ENCODE peak calls at places on chromosomes 1 and 21, in four cellular contexts. N is stimulated activated CD8-positive, alpha-beta memory T cell treated with anti-CD3 and anti-CD28 coated beads, Interleukin-4, amount 100 ng/mL, for 4 hours; C is osteoblast; T is amygdala. X is an unnamed sample.

GRCh38 chr1:109261006-109261405 is 11.7 kb downstream of the CELSR2 start:
- DNase-seq in N (no peak), C (peak; percentile 82), T (no peak), X (no peak)

GRCh38 chr1:186093437-186093836 is 281.6 kb downstream of the TPR start:
- DNase-seq in N (no peak), C (no peak), T (no peak), X (no peak)

GRCh38 chr1:23751050-23751814 is 8.0 kb downstream of the ELOA start:
- DNase-seq in N (no peak), C (peak; percentile 87), T (no peak), X (no peak)

GRCh38 chr1:68675336-68675735 is 178.5 kb upstream of the DEPDC1 start:
- DNase-seq in N (no peak), C (no peak), T (no peak), X (no peak)

GRCh38 chr1:209012443-209013196 is 570.9 kb upstream of the CAMK1G start:
- DNase-seq in N (no peak), C (no peak), T (no peak), X (no peak)

GRCh38 chr1:104648269-104648691 is 898.6 kb downstream of the AMY1C start:
- DNase-seq in N (no peak), C (no peak), T (no peak), X (no peak)

GRCh38 chr1:31750858-31751638 is 13.1 kb downstream of the ADGRB2 start:
- DNase-seq in N (no peak), C (peak; percentile 99), T (no peak), X (no peak)

GRCh38 chr1:26020390-26020789 is 1.2 kb upstream of the EXTL1 start:
- DNase-seq in N (no peak), C (peak; percentile 93), T (no peak), X (no peak)

GRCh38 chr21:32520885-32521735 is 64.2 kb downstream of the TCP10L start:
- DNase-seq in N (no peak), C (peak; percentile 93), T (peak; percentile 52), X (no peak)

GRCh38 chr21:14589855-14590563 is 43.9 kb upstream of the SAMSN1 start:
- DNase-seq in N (no peak), C (no peak), T (no peak), X (no peak)

GRCh38 chr1:39671793-39672550 is at the start of gene NT5C1A:
- DNase-seq in N (no peak), C (peak; percentile 91), T (peak; percentile 31), X (no peak)

GRCh38 chr21:45551316-45551715 is 9.1 kb upstream of the SLC19A1 start:
- DNase-seq in N (no peak), C (peak; percentile 95), T (no peak), X (no peak)

GRCh38 chr1:116433283-116434257 is 60.5 kb downstream of the ATP1A1 start:
- DNase-seq in N (no peak), C (peak; percentile 8), T (peak; percentile 88), X (no peak)

GRCh38 chr21:29726061-29726460 is 213.7 kb downstream of the GRIK1 start:
- DNase-seq in N (no peak), C (no peak), T (no peak), X (no peak)

GRCh38 chr1:65264197-65264929 is 45.0 kb upstream of the DNAJC6 start:
- DNase-seq in N (no peak), C (peak; percentile 74), T (peak; percentile 43), X (no peak)

GRCh38 chr1:196445775-196446174 is 162.5 kb downstream of the KCNT2 start:
- DNase-seq in N (no peak), C (no peak), T (no peak), X (no peak)

GRCh38 chr21:37337831-37338230 is 28.7 kb upstream of the DYRK1A start:
- DNase-seq in N (no peak), C (no peak), T (no peak), X (no peak)

GRCh38 chr21:46636181-46636512 is 673 bp downstream of the PRMT2 start:
- DNase-seq in N (no peak), C (no peak), T (no peak), X (no peak)

GRCh38 chr21:45320261-45320990 is 32.7 kb upstream of the POFUT2 start:
- DNase-seq in N (no peak), C (no peak), T (no peak), X (no peak)

GRCh38 chr1:109740615-109741373 is at the start of gene GSTM3:
- DNase-seq in N (no peak), C (no peak), T (no peak), X (no peak)

GRCh38 chr1:59005491-59006308 is 221.9 kb upstream of the JUN start:
- DNase-seq in N (no peak), C (no peak), T (no peak), X (no peak)

GRCh38 chr1:64228181-64228957 is 24.9 kb downstream of the UBE2U start:
- DNase-seq in N (no peak), C (peak; percentile 51), T (no peak), X (no peak)

GRCh38 chr1:116453481-116453880 is 80.4 kb downstream of the ATP1A1 start:
- DNase-seq in N (no peak), C (no peak), T (no peak), X (no peak)

GRCh38 chr1:186878356-186878755 is 49.6 kb downstream of the PLA2G4A start:
- DNase-seq in N (no peak), C (no peak), T (no peak), X (no peak)

GRCh38 chr21:39159342-39160063 is 23.7 kb downstream of the PSMG1 start:
- DNase-seq in N (no peak), C (peak; percentile 89), T (peak; percentile 8), X (no peak)

GRCh38 chr1:172951728-172952365 is 98.9 kb downstream of the TNFSF18 start:
- DNase-seq in N (no peak), C (no peak), T (no peak), X (no peak)

GRCh38 chr1:6353948-6354658 is 39.5 kb downstream of the ACOT7 start:
- DNase-seq in N (no peak), C (peak; percentile 58), T (no peak), X (no peak)

GRCh38 chr21:43268086-43268803 is 99.4 kb downstream of the CRYAA start:
- DNase-seq in N (no peak), C (peak; percentile 78), T (no peak), X (no peak)

GRCh38 chr1:109910963-109911798 is 532 bp downstream of the CSF1 start:
- DNase-seq in N (no peak), C (peak; percentile 91), T (no peak), X (no peak)

GRCh38 chr1:28775121-28775942 is 36.6 kb upstream of the OPRD1 start:
- DNase-seq in N (peak; percentile 40), C (peak; percentile 94), T (peak; percentile 28), X (no peak)

GRCh38 chr21:35014302-35015044 is 34.6 kb downstream of the RUNX1 start:
- DNase-seq in N (no peak), C (no peak), T (no peak), X (no peak)

GRCh38 chr1:66733348-66734017 is 18.8 kb upstream of the DYNLT5 start:
- DNase-seq in N (no peak), C (no peak), T (no peak), X (no peak)

GRCh38 chr1:114833421-114833820 is 21.2 kb upstream of the SYCP1 start:
- DNase-seq in N (no peak), C (no peak), T (no peak), X (no peak)

GRCh38 chr1:2343023-2343935 is 48.1 kb downstream of the MORN1 start:
- DNase-seq in N (no peak), C (no peak), T (no peak), X (no peak)

GRCh38 chr21:30194701-30195299 is 21.1 kb downstream of the CLDN8 start:
- DNase-seq in N (no peak), C (no peak), T (no peak), X (no peak)

GRCh38 chr1:54378157-54378883 is 27.9 kb downstream of the SSBP3 start:
- DNase-seq in N (no peak), C (no peak), T (peak; percentile 31), X (no peak)

GRCh38 chr1:184929711-184930202 is 44.6 kb downstream of the NIBAN1 start:
- DNase-seq in N (no peak), C (peak; percentile 51), T (no peak), X (no peak)